ENCODE peak calls at places on chromosomes 1 and 21, in five cellular contexts. One of them, this sample, is unnamed.

GRCh38 chr1:151934048-151934493 is 24.8 kb upstream of the THEM4 start:
- DNase-seq in neuronal stem cell: peak
- DNase-seq in mesendoderm: peak
- DNase-seq in IMR-90: peak
- DNase-seq in mesenchymal stem cell: peak
- DNase-seq in this sample: peak

GRCh38 chr1:29865051-29865450 is 628.7 kb downstream of the PTPRU start:
- DNase-seq in neuronal stem cell: no peak
- DNase-seq in mesendoderm: peak
- DNase-seq in IMR-90: no peak
- DNase-seq in mesenchymal stem cell: no peak
- DNase-seq in this sample: no peak

GRCh38 chr1:196467230-196467629 is 141.0 kb downstream of the KCNT2 start:
- DNase-seq in neuronal stem cell: no peak
- DNase-seq in mesendoderm: no peak
- DNase-seq in IMR-90: peak
- DNase-seq in mesenchymal stem cell: no peak
- DNase-seq in this sample: no peak

GRCh38 chr1:145758116-145758515 is 38.8 kb downstream of the CD160 start:
- DNase-seq in neuronal stem cell: no peak
- DNase-seq in mesendoderm: no peak
- DNase-seq in IMR-90: no peak
- DNase-seq in mesenchymal stem cell: no peak
- DNase-seq in this sample: no peak

GRCh38 chr1:204564835-204565234 is 48.6 kb downstream of the MDM4 start:
- DNase-seq in neuronal stem cell: no peak
- DNase-seq in mesendoderm: peak
- DNase-seq in IMR-90: no peak
- DNase-seq in mesenchymal stem cell: no peak
- DNase-seq in this sample: no peak

GRCh38 chr1:234900601-234901000 is 228.0 kb downstream of the TOMM20 start:
- DNase-seq in neuronal stem cell: no peak
- DNase-seq in mesendoderm: no peak
- DNase-seq in IMR-90: no peak
- DNase-seq in mesenchymal stem cell: no peak
- DNase-seq in this sample: no peak

GRCh38 chr21:45747802-45748445 is 104.4 kb downstream of the PCBP3 start:
- DNase-seq in neuronal stem cell: no peak
- DNase-seq in mesendoderm: peak
- DNase-seq in IMR-90: peak
- DNase-seq in mesenchymal stem cell: peak
- DNase-seq in this sample: no peak

GRCh38 chr1:222416001-222416791 is 131.7 kb downstream of the HHIPL2 start:
- DNase-seq in neuronal stem cell: no peak
- DNase-seq in mesendoderm: no peak
- DNase-seq in IMR-90: peak
- DNase-seq in mesenchymal stem cell: peak
- DNase-seq in this sample: no peak

GRCh38 chr1:198449727-198450433 is 90.6 kb downstream of the ATP6V1G3 start:
- DNase-seq in neuronal stem cell: no peak
- DNase-seq in mesendoderm: no peak
- DNase-seq in IMR-90: peak
- DNase-seq in mesenchymal stem cell: peak
- DNase-seq in this sample: no peak

GRCh38 chr1:179021873-179022272 is 3.8 kb upstream of the FAM20B start:
- DNase-seq in neuronal stem cell: no peak
- DNase-seq in mesendoderm: no peak
- DNase-seq in IMR-90: peak
- DNase-seq in mesenchymal stem cell: no peak
- DNase-seq in this sample: no peak

GRCh38 chr21:21200103-21200938 is 202.1 kb downstream of the NCAM2 start:
- DNase-seq in neuronal stem cell: no peak
- DNase-seq in mesendoderm: peak
- DNase-seq in IMR-90: peak
- DNase-seq in mesenchymal stem cell: peak
- DNase-seq in this sample: no peak

GRCh38 chr1:25168193-25169071 is 63.9 kb downstream of the SYF2 start:
- DNase-seq in neuronal stem cell: no peak
- DNase-seq in mesendoderm: no peak
- DNase-seq in IMR-90: no peak
- DNase-seq in mesenchymal stem cell: no peak
- DNase-seq in this sample: no peak

GRCh38 chr1:7770939-7771672 is at the start of gene VAMP3:
- DNase-seq in neuronal stem cell: peak
- DNase-seq in mesendoderm: peak
- DNase-seq in IMR-90: peak
- DNase-seq in mesenchymal stem cell: peak
- DNase-seq in this sample: peak

GRCh38 chr1:234530641-234531040 is 51.7 kb upstream of the TARBP1 start:
- DNase-seq in neuronal stem cell: no peak
- DNase-seq in mesendoderm: no peak
- DNase-seq in IMR-90: no peak
- DNase-seq in mesenchymal stem cell: no peak
- DNase-seq in this sample: no peak

GRCh38 chr1:182430263-182431068 is 19.5 kb upstream of the RGSL1 start:
- DNase-seq in neuronal stem cell: no peak
- DNase-seq in mesendoderm: peak
- DNase-seq in IMR-90: peak
- DNase-seq in mesenchymal stem cell: no peak
- DNase-seq in this sample: no peak

GRCh38 chr21:42332557-42332956 is 17.3 kb upstream of the TFF3 start:
- DNase-seq in neuronal stem cell: no peak
- DNase-seq in mesendoderm: no peak
- DNase-seq in IMR-90: no peak
- DNase-seq in mesenchymal stem cell: no peak
- DNase-seq in this sample: no peak

GRCh38 chr1:163561570-163562295 is 240.0 kb downstream of the NUF2 start:
- DNase-seq in neuronal stem cell: peak
- DNase-seq in mesendoderm: peak
- DNase-seq in IMR-90: no peak
- DNase-seq in mesenchymal stem cell: peak
- DNase-seq in this sample: peak

GRCh38 chr1:18282851-18283600 is 175.4 kb downstream of the IGSF21 start:
- DNase-seq in neuronal stem cell: no peak
- DNase-seq in mesendoderm: peak
- DNase-seq in IMR-90: no peak
- DNase-seq in mesenchymal stem cell: no peak
- DNase-seq in this sample: peak

GRCh38 chr21:27190601-27191000 is 223.7 kb upstream of the ADAMTS5 start:
- DNase-seq in neuronal stem cell: no peak
- DNase-seq in mesendoderm: no peak
- DNase-seq in IMR-90: peak
- DNase-seq in mesenchymal stem cell: no peak
- DNase-seq in this sample: no peak

GRCh38 chr1:162943627-162944026 is 82.7 kb upstream of the CCDC190 start:
- DNase-seq in neuronal stem cell: no peak
- DNase-seq in mesendoderm: no peak
- DNase-seq in IMR-90: peak
- DNase-seq in mesenchymal stem cell: no peak
- DNase-seq in this sample: no peak

GRCh38 chr1:21021311-21021710 is 155.4 kb downstream of the EIF4G3 start:
- DNase-seq in neuronal stem cell: no peak
- DNase-seq in mesendoderm: no peak
- DNase-seq in IMR-90: no peak
- DNase-seq in mesenchymal stem cell: no peak
- DNase-seq in this sample: no peak

GRCh38 chr1:207603777-207604176 is 41.2 kb upstream of the CR1L start:
- DNase-seq in neuronal stem cell: no peak
- DNase-seq in mesendoderm: no peak
- DNase-seq in IMR-90: peak
- DNase-seq in mesenchymal stem cell: peak
- DNase-seq in this sample: no peak

GRCh38 chr1:234997201-234998173 is 131.2 kb downstream of the TOMM20 start:
- DNase-seq in neuronal stem cell: no peak
- DNase-seq in mesendoderm: no peak
- DNase-seq in IMR-90: peak
- DNase-seq in mesenchymal stem cell: peak
- DNase-seq in this sample: no peak

GRCh38 chr1:93200086-93200620 is 19.6 kb downstream of the CCDC18 start:
- DNase-seq in neuronal stem cell: no peak
- DNase-seq in mesendoderm: no peak
- DNase-seq in IMR-90: peak
- DNase-seq in mesenchymal stem cell: peak
- DNase-seq in this sample: no peak

GRCh38 chr1:12178511-12178910 is 11.7 kb downstream of the TNFRSF1B start:
- DNase-seq in neuronal stem cell: no peak
- DNase-seq in mesendoderm: no peak
- DNase-seq in IMR-90: no peak
- DNase-seq in mesenchymal stem cell: no peak
- DNase-seq in this sample: no peak

GRCh38 chr1:178612261-178612660 is 99.4 kb downstream of the TEX35 start:
- DNase-seq in neuronal stem cell: no peak
- DNase-seq in mesendoderm: no peak
- DNase-seq in IMR-90: peak
- DNase-seq in mesenchymal stem cell: peak
- DNase-seq in this sample: no peak

GRCh38 chr21:43827015-43827611 is 37.7 kb downstream of the RRP1 start:
- DNase-seq in neuronal stem cell: no peak
- DNase-seq in mesendoderm: no peak
- DNase-seq in IMR-90: peak
- DNase-seq in mesenchymal stem cell: peak
- DNase-seq in this sample: no peak

GRCh38 chr1:10253755-10254154 is 43.4 kb downstream of the KIF1B start:
- DNase-seq in neuronal stem cell: no peak
- DNase-seq in mesendoderm: no peak
- DNase-seq in IMR-90: peak
- DNase-seq in mesenchymal stem cell: peak
- DNase-seq in this sample: no peak

GRCh38 chr1:115791816-115792215 is 23.3 kb upstream of the CASQ2 start:
- DNase-seq in neuronal stem cell: no peak
- DNase-seq in mesendoderm: no peak
- DNase-seq in IMR-90: no peak
- DNase-seq in mesenchymal stem cell: no peak
- DNase-seq in this sample: no peak

DNA sequence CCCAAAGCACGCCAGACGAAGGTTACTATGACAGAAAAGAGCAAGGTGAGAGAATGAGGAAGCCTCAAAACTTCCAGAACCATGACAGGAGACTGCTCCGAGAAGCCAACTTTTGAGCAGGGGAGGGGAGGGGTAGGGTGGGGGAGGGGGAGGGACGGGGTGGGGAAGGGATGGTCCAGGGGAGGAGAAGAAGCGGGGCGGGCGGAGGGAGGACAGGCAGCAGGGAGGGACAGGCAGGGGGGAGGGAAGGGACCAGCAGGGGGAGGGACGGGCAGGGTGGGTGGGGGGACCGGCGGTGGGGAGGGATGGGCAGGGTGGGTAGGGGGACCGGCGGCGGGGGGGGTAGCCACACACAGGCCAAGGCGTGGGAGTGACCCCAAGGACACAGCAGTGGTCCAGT is 2.0 kb downstream of the INTS11 start:
- DNase-seq in neuronal stem cell: no peak
- DNase-seq in mesendoderm: no peak
- DNase-seq in IMR-90: no peak
- DNase-seq in mesenchymal stem cell: no peak
- DNase-seq in this sample: no peak
- H3K4ac ChIP-seq in neuronal stem cell: no peak
- H3K4ac ChIP-seq in mesendoderm: no peak
- H3K4ac ChIP-seq in IMR-90: no peak
- H3K4ac ChIP-seq in mesenchymal stem cell: no peak
- H3K4ac ChIP-seq in this sample: no peak

DNA sequence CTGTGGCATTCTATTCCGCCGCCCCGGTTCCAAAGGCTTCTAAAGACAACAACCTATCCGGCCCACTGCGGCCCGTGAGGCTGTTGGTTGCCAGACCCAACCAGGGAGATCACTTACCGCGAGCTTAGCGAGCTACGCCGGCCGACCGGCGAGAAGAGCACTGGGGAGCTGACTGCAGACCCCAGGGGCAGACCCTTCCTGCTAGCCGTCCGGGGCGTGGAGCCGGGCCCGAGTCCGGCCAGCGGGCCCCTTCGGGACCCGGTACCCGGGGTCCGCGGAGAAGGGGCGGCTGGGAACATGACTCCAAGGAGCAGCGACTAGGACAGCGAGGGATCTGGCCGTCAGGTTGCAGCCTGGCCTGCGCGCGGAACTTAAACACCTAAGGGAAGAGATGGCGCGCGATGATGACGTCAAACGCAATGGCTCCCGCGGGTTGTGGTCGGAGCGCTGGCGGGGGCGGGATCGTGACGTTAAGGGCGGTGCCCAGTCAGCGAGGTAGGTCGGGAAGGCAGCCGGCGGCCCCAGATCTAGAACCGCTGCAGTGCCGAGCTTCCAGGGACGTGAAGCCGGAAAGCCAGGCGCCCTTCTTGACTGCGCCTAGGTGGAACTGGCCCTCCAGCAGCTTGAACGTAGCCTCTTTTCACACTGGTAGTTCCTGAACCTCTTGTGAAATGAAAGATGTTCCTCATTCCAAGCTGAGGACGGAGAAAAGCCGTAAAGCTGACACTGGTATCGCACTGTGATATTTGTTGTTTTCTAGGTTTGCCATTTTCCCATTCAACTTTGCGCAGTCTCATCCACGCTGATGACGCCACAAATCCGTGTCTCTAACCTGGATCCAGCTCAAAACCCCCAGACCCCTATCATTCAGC is at the start of gene NUP133:
- DNase-seq in neuronal stem cell: peak
- DNase-seq in mesendoderm: peak
- DNase-seq in IMR-90: peak
- DNase-seq in mesenchymal stem cell: peak
- DNase-seq in this sample: peak
- H3K4ac ChIP-seq in neuronal stem cell: no peak
- H3K4ac ChIP-seq in mesendoderm: peak
- H3K4ac ChIP-seq in IMR-90: peak
- H3K4ac ChIP-seq in mesenchymal stem cell: peak
- H3K4ac ChIP-seq in this sample: no peak

GRCh38 chr1:26789953-26790352 is 2.2 kb downstream of the PIGV start:
- DNase-seq in neuronal stem cell: no peak
- DNase-seq in mesendoderm: no peak
- DNase-seq in IMR-90: no peak
- DNase-seq in mesenchymal stem cell: no peak
- DNase-seq in this sample: no peak
- H3K4ac ChIP-seq in neuronal stem cell: no peak
- H3K4ac ChIP-seq in mesendoderm: no peak
- H3K4ac ChIP-seq in IMR-90: no peak
- H3K4ac ChIP-seq in mesenchymal stem cell: no peak
- H3K4ac ChIP-seq in this sample: no peak

GRCh38 chr1:41372600-41372993 is 11.4 kb downstream of the FOXO6 start:
- DNase-seq in neuronal stem cell: no peak
- DNase-seq in mesendoderm: no peak
- DNase-seq in IMR-90: no peak
- DNase-seq in mesenchymal stem cell: no peak
- DNase-seq in this sample: no peak

GRCh38 chr1:41369531-41369930 is 8.3 kb downstream of the FOXO6 start:
- DNase-seq in neuronal stem cell: no peak
- DNase-seq in mesendoderm: no peak
- DNase-seq in IMR-90: no peak
- DNase-seq in mesenchymal stem cell: no peak
- DNase-seq in this sample: no peak

GRCh38 chr1:41371630-41372599 is 10.7 kb downstream of the FOXO6 start:
- DNase-seq in neuronal stem cell: no peak
- DNase-seq in mesendoderm: peak
- DNase-seq in IMR-90: no peak
- DNase-seq in mesenchymal stem cell: no peak
- DNase-seq in this sample: peak

GRCh38 chr1:41370225-41370624 is 9.0 kb downstream of the FOXO6 start:
- DNase-seq in neuronal stem cell: no peak
- DNase-seq in mesendoderm: no peak
- DNase-seq in IMR-90: no peak
- DNase-seq in mesenchymal stem cell: no peak
- DNase-seq in this sample: no peak

GRCh38 chr1:41370756-41371420 is 9.7 kb downstream of the FOXO6 start:
- DNase-seq in neuronal stem cell: no peak
- DNase-seq in mesendoderm: no peak
- DNase-seq in IMR-90: no peak
- DNase-seq in mesenchymal stem cell: no peak
- DNase-seq in this sample: no peak
- H3K4ac ChIP-seq in neuronal stem cell: no peak
- H3K4ac ChIP-seq in mesendoderm: no peak
- H3K4ac ChIP-seq in IMR-90: no peak
- H3K4ac ChIP-seq in mesenchymal stem cell: no peak
- H3K4ac ChIP-seq in this sample: no peak